ENCODE peak calls at places on chromosomes 6 and 20, in four cellular contexts. X is H1, Y is GM12878, M is HepG2. H is an unnamed sample.

GRCh38 chr6:162864901-162865300 is 137.1 kb downstream of the PACRG start:
- DNase-seq in Y (no peak), X (no peak), M (no peak), H (no peak)

GRCh38 chr6:168648730-168649129 is 207.7 kb downstream of the SMOC2 start:
- DNase-seq in M (no peak), Y (no peak), X (no peak), H (no peak)

GRCh38 chr6:169253341-169253740 is 305 bp downstream of the THBS2 start:
- DNase-seq in X (no peak), Y (no peak), M (no peak), H (no peak)

GRCh38 chr6:170316071-170316470 is 9.5 kb downstream of the FAM120B start:
- DNase-seq in M (no peak), X (no peak), Y (no peak), H (no peak)

GRCh38 chr20:40680560-40680959 is 8.5 kb downstream of the MAFB start:
- DNase-seq in Y (peak; percentile 13), X (no peak), M (no peak), H (no peak)

GRCh38 chr20:57921701-57922482 is 212.1 kb upstream of the PMEPA1 start:
- DNase-seq in X (no peak), Y (no peak), M (no peak), H (no peak)

GRCh38 chr6:147868493-147869222 is 360.2 kb downstream of the SAMD5 start:
- DNase-seq in M (no peak), Y (no peak), X (no peak), H (no peak)

GRCh38 chr6:161137839-161138544 is 135.9 kb downstream of the AGPAT4 start:
- DNase-seq in Y (no peak), X (no peak), M (no peak), H (no peak)

GRCh38 chr6:35360349-35361138 is 18.2 kb downstream of the PPARD start:
- DNase-seq in M (peak; percentile 97), X (peak; percentile 38), Y (no peak), H (no peak)

DNA sequence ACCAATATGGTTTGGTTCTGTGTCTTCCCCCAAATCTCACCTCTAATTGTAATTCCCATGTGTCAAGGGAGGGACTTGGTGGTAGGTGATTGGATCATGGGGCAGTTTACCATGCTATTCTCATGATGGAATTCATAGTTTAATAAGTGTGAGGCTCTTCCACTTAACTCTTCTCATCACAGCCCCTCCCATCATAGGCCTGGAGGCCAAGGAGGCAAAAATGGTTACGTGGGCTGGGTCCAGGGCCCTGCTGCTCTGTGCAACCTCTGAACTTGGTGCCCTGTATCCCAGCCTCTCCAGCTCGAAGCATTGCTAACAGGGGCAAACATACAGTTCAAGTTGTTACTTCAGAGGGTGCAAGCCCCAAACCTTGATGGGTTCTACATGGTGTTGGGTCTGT is 232.7 kb downstream of the ADGRG6 start:
- DNase-seq in Y (no peak), X (no peak), M (no peak), H (no peak)
- TF ChIP-seq SUZ12 in Y (no peak), X (no peak), M (no peak), H (no peak)

GRCh38 chr6:85033547-85033946 is 269.1 kb upstream of the TBX18 start:
- DNase-seq in M (no peak), Y (no peak), X (no peak), H (no peak)
- TF ChIP-seq SP1 in M (no peak), Y (no peak), X (no peak), H (no peak)

DNA sequence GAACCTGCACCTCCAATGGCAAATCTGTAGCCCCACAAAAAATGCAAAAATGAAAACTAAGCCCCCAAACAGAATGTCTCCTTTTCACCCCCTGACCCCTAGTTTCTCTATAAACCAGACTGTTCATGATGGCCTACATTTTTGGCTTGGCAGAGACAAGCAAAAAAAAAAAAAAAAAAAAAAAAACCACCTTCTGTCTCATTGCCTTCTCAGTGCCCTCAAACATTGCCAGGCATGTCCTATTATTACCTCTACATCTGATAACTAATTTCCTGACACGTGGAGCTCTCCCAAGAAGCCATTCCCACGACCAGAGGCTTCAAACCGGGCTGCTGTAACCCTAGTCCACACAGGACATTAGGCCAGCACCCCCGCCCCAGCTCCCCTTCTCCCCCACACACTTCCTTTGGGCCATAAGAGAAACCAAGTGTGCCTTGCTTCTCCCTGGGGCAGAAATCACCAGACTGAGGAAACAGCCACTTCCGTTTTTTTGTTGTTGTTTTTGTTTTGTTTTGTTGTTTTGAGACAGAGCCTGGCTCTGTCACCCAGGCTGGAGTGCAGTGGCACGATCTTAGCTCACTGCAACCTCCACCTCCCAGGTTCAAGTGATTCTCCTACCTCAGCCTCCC is 65.4 kb downstream of the GPR6 start:
- DNase-seq in Y (no peak), X (no peak), M (no peak), H (no peak)
- TF ChIP-seq SUZ12 in Y (no peak), X (no peak), M (no peak), H (no peak)

DNA sequence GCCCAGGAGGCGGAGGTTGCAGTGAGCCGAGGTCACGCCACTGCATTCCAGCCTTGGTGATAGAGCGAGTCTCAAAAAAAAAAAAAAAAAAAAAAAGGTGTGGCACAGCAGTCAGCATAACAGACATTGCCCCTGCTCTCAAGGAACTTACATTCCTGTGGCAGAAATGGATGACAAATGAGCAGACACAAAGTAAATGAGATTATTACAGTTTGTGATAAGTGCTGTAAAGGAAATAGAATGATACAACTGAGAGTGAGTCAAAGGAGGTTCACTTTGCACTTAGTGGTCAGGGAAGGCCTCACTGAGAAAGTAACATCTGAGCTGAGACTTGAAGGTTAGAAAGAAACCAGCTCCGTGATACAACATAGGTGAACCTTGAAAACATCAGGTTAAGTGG is 36.4 kb downstream of the CEP250 start:
- DNase-seq in M (no peak), X (no peak), Y (no peak), H (no peak)
- TF ChIP-seq SP1 in M (no peak), X (no peak), Y (no peak), H (no peak)

DNA sequence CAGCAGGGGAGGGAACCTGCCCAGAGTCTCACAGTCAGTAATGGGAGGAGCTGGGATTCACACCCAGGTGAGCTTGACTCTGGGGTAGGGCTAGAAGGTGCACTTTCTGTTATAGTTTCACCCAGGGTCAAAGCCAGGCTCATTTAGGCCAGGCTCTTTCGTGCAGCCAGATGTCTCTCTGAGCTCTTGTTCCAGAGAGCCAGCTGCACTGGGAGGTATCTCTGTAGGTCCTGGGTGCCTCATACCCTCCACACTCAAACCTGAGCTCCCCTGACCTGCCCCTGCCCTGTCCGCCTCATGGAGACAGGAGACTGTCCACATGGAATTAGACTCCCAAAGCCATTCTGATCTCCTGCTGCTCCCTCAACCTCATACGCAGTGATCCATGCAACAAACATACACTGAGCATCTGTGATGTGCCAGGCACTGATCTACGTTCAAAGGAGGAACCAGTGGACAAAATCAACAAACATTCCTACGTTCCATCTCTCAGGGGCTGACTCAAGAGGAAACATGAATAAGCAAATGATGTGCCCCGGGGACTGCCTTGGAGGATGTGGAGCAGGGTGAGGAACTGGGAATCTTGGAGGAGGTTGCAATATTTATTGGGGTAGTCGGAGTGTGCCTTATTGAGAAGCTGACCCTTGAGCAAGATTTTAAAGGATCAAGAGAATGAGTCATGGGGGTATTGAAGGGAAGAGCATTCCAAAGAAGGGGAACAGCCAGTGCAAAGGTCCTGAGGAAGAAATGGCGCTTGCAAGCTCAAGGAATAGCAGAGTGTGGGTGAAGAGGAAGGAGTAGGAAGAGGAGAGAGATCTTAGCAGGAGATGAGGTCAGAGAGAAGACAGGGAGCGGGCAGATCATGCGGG is 71.3 kb upstream of the TOX2 start:
- DNase-seq in M (no peak), Y (no peak), X (no peak), H (no peak)
- TF ChIP-seq SUZ12 in M (no peak), Y (no peak), X (no peak), H (no peak)

GRCh38 chr6:85192186-85192585 is 257.7 kb upstream of the NT5E start:
- DNase-seq in M (no peak), X (no peak), Y (no peak), H (no peak)

GRCh38 chr6:85193339-85193738 is 256.5 kb upstream of the NT5E start:
- DNase-seq in X (no peak), Y (no peak), M (no peak), H (no peak)

GRCh38 chr6:85192596-85192995 is 257.3 kb upstream of the NT5E start:
- DNase-seq in M (no peak), Y (no peak), X (no peak), H (no peak)

GRCh38 chr6:85186546-85187170 is 263.2 kb upstream of the NT5E start:
- DNase-seq in Y (no peak), X (no peak), M (no peak), H (no peak)

GRCh38 chr6:85191656-85192055 is 258.2 kb upstream of the NT5E start:
- DNase-seq in M (no peak), X (no peak), Y (no peak), H (no peak)
- TF ChIP-seq SP1 in M (no peak), X (no peak), Y (no peak), H (no peak)

DNA sequence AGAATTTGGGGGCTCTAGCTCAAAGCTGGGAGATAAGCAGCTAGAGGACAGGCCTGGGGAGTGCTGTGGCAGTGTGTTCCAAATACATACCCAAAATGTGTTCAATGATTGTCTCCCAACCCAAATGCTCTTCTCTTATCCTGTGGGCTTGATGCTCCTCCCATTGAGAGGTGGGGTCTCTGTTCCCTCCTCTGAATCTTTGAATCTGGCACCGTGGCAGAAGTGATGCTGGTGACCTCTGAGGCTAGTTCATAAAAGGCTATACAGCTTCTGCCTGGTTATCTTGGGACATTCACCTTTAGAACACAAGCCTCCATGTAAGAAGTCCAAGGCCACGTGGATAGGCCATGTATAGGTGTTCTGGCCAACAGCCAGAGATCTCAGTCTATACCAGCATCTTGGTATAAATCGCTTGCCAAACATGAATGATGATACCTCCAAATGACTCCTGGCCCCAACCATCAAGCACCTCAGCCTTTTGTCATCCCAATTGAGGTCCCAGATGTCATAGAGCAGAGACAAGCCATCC is 15.9 kb upstream of the MYBL2 start:
- DNase-seq in Y (no peak), M (no peak), X (no peak), H (no peak)
- TF ChIP-seq SUZ12 in Y (no peak), M (no peak), X (no peak), H (no peak)

GRCh38 chr20:6765469-6766058 is 1.9 kb upstream of the BMP2 start:
- DNase-seq in Y (no peak), M (peak; percentile 77), X (no peak), H (peak; percentile 21)
- TF ChIP-seq SP1 in Y (no peak), M (no peak), X (no peak), H (no peak)

GRCh38 chr6:29255530-29255929 is 46.0 kb upstream of the OR14J1 start:
- DNase-seq in Y (no peak), X (no peak), M (no peak), H (no peak)

GRCh38 chr6:29251741-29252140 is 49.8 kb upstream of the OR14J1 start:
- DNase-seq in M (no peak), X (no peak), Y (no peak), H (no peak)
- TF ChIP-seq SUZ12 in M (no peak), X (no peak), Y (no peak), H (no peak)